ENCODE peak calls at places on chromosomes 11 and 22, in five cellular contexts. V is NB4, K is type B pancreatic cell, Y is GM13977, W is fibroblast of the aortic adventitia. M is an unnamed sample.

GRCh38 chr11:107785401-107785800 is 73.2 kb downstream of the SLC35F2 start:
- DNase-seq in V (no peak), K (no peak), Y (no peak), W (no peak), M (no peak)

GRCh38 chr11:93849751-93850584 is 450 bp downstream of the VSTM5 start:
- DNase-seq in V (peak), K (no peak), Y (no peak), W (peak), M (peak)

GRCh38 chr11:99069831-99070444 is 49.2 kb downstream of the CNTN5 start:
- DNase-seq in V (peak), K (no peak), Y (no peak), W (no peak), M (no peak)

GRCh38 chr11:74321487-74322188 is 10.2 kb upstream of the P4HA3 start:
- DNase-seq in V (peak), K (no peak), Y (peak), W (peak), M (no peak)

GRCh38 chr11:111450480-111451320 is 61.5 kb downstream of the BTG4 start:
- DNase-seq in V (no peak), K (no peak), Y (peak), W (no peak), M (peak)

GRCh38 chr11:7844986-7845385 is 48.2 kb upstream of the OR5P2 start:
- DNase-seq in V (no peak), K (no peak), Y (no peak), W (no peak), M (no peak)

GRCh38 chr11:115950660-115951059 is 446.4 kb upstream of the CADM1 start:
- DNase-seq in V (no peak), K (no peak), Y (no peak), W (no peak), M (no peak)

GRCh38 chr11:65972116-65972515 is 10.6 kb downstream of the SART1 start:
- DNase-seq in V (no peak), K (no peak), Y (no peak), W (no peak), M (no peak)

GRCh38 chr11:62540804-62541671 is 5.6 kb downstream of the AHNAK start:
- DNase-seq in V (peak), K (no peak), Y (peak), W (no peak), M (no peak)

GRCh38 chr11:74341926-74342325 is 30.5 kb upstream of the P4HA3 start:
- DNase-seq in V (no peak), K (no peak), Y (no peak), W (peak), M (no peak)

GRCh38 chr11:129895126-129896041 is at the start of gene NFRKB:
- DNase-seq in V (peak), K (peak), Y (peak), W (peak), M (peak)

DNA sequence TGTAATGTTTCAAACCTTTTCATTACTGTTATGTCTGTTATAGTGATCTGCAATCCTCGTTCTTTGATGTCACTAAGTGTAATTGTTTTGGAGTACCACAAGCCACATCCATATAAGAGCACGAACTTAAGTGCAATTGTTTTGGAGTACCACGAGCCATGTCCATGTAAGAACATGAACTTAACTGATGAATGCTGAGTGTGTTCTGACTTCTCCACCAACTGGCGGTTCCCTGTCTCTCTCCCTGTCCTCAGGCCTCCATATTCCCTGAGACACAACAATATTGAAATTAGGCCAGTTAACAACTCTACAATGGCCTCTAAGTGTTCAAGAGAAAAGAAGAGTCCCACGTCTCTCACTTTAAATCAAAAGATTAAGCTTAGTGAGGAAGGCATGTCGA is 23.5 kb downstream of the TESMIN start:
- DNase-seq in V (peak), K (no peak), Y (no peak), W (no peak), M (no peak)
- TF ChIP-seq CTCF in V (no peak), K (no peak), Y (no peak), W (no peak), M (peak)

DNA sequence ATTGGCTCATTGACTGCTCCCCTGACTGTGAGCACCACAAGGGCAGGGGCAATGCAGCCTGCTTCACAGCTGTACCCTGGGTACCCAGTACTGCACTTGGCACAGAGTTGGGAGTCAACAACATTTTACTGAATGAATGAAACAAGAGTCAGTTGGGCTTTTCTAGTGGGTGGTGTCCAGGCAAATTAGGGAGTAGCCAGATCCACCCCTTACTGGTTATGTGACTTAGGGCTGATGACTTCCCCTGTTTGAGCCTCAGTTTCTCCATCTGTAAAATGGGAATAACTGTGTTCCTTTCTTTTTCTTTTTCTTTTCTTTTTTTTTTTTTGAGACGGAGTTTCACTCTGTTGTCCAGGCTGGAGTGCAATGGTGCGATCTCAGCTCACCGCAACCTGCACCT is 23.1 kb downstream of the MIAT start:
- DNase-seq in V (no peak), K (no peak), Y (no peak), W (no peak), M (no peak)
- TF ChIP-seq CTCF in V (no peak), K (no peak), Y (no peak), W (no peak), M (no peak)

DNA sequence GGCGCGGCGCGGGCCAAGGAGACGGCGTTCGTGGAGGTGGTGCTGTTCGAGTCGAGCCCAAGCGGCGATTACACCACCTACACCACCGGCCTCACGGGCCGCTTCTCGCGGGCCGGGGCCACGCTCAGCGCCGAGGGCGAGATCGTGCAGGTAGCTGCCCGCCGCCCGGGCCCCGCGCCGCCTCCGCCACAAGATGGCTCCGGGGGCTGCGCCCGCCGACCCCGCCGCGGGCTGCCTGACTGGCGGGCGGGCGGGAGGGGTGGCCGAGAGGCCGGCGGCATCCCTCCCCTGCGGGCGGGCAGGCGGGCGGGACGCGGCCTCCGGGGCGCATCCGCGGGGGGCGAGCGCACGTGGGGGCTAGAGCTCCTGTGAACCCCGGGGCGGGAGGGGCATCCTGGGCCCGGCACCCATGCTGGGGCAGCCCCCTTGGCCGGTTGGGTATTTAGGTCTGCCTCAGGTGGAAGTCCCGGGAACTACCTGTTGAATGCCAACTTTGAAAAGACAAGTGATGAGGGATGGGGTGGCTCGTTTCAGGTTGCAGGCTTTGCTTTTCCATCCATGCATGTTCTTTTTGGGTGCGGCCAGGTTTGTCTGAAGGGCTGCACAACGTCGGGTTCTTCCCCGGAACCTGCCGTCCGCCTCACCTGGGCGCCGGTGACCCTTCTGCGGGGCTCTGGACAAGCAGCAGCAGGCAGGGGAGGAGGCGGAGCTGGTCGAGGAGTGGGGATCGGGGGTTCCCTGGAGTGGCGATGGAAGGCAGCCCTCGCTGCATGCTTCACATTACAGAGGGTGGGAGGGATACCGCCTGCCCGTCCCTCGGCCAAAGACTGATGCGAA is 763 bp downstream of the ZNRF3 start:
- DNase-seq in V (peak), K (peak), Y (peak), W (peak), M (no peak)
- TF ChIP-seq CTCF in V (no peak), K (peak), Y (no peak), W (no peak), M (peak)

DNA sequence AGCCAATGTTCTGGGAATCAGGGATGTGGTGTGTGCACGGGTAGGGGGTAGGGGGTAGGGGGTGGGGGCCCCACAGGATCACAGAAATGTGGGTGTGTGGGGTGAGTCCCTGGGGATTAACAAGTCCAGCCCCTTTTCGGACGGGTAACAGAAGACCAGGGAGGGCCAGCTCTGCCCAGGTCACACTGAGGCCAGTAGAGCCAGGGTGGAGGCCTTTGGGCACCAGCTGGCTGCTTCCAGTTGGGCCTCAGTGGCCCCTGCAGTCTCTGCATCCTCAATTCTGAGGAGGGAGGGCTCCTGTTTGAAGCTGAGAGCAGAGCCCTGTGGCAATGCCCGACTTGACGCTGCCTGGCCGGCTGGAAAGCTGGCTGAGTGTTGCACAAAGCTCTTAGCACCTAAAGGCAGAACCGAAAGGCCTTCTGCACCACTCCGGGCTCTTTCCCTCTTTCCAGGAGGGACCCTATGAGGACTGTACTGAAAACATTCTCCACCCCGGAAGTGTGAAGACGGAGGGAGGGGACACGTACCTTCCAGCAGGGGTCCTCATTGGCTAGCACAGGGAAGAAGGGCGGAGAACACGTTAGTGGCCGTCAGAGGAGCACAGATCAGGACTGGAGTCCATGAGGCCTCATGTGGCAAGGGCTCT is 120.4 kb downstream of the PHF21B start:
- DNase-seq in V (peak), K (no peak), Y (no peak), W (no peak), M (no peak)
- TF ChIP-seq CTCF in V (no peak), K (peak), Y (no peak), W (no peak), M (no peak)

M was measured in osteocyte.